ENCODE peak calls at places on chromosomes 4 and X, in four cellular contexts. Z, V, P and I are unnamed samples.

GRCh38 chr4:117874241-117874640 is 160.0 kb upstream of the NDST3 start:
- DNase-seq in Z (no peak), V (no peak), P (no peak), I (no peak)

GRCh38 chr4:38764292-38764691 is 18.5 kb downstream of the TLR10 start:
- DNase-seq in Z (no peak), V (no peak), P (no peak), I (no peak)

GRCh38 chr4:2924286-2924685 is 38.9 kb downstream of the NOP14 start:
- DNase-seq in Z (no peak), V (no peak), P (no peak), I (no peak)

GRCh38 chr4:146638801-146639351 is at the start of gene POU4F2:
- DNase-seq in Z (no peak), V (no peak), P (no peak), I (no peak)

GRCh38 chr4:154854362-154854761 is 73.3 kb downstream of the RBM46 start:
- DNase-seq in Z (no peak), V (no peak), P (no peak), I (no peak)

GRCh38 chr4:105050896-105051295 is 95.8 kb upstream of the TET2 start:
- DNase-seq in Z (no peak), V (no peak), P (no peak), I (no peak)

GRCh38 chr4:13865871-13866669 is 238.5 kb upstream of the BOD1L1 start:
- DNase-seq in Z (no peak), V (no peak), P (no peak), I (no peak)

GRCh38 chr4:55947254-55947882 is 1.4 kb upstream of the CEP135 start:
- DNase-seq in Z (no peak), V (peak; percentile 34), P (no peak), I (peak; percentile 23)

GRCh38 chr4:185933078-185933581 is 121.1 kb upstream of the SORBS2 start:
- DNase-seq in Z (no peak), V (no peak), P (no peak), I (no peak)

GRCh38 chr4:156137971-156138581 is 184.4 kb upstream of the CTSO start:
- DNase-seq in Z (peak; percentile 33), V (no peak), P (no peak), I (no peak)

GRCh38 chrX:84453351-84454246 is 48.7 kb downstream of the HDX start:
- DNase-seq in Z (no peak), V (no peak), P (no peak), I (no peak)

GRCh38 chrX:48083706-48084105 is 12.3 kb upstream of the ZNF630 start:
- DNase-seq in Z (no peak), V (no peak), P (no peak), I (no peak)

GRCh38 chr4:170122252-170122651 is 32.5 kb upstream of the AADAT start:
- DNase-seq in Z (no peak), V (no peak), P (no peak), I (no peak)

GRCh38 chrX:20623448-20623847 is 356.7 kb upstream of the RPS6KA3 start:
- DNase-seq in Z (no peak), V (no peak), P (no peak), I (no peak)

GRCh38 chr4:3643518-3644433 is 111.6 kb upstream of the LRPAP1 start:
- DNase-seq in Z (no peak), V (no peak), P (no peak), I (no peak)

GRCh38 chr4:15385515-15385914 is 42.3 kb upstream of the C1QTNF7 start:
- DNase-seq in Z (no peak), V (no peak), P (no peak), I (no peak)

GRCh38 chr4:38275331-38275821 is 315.2 kb downstream of the PTTG2 start:
- DNase-seq in Z (no peak), V (no peak), P (no peak), I (no peak)

GRCh38 chr4:88807499-88807898 is 109.9 kb upstream of the NAP1L5 start:
- DNase-seq in Z (no peak), V (no peak), P (no peak), I (no peak)

GRCh38 chr4:85406185-85406584 is 68.8 kb upstream of the ARHGAP24 start:
- DNase-seq in Z (no peak), V (no peak), P (no peak), I (no peak)

GRCh38 chr4:2258091-2259035 is 3.5 kb downstream of the MXD4 start:
- DNase-seq in Z (no peak), V (no peak), P (no peak), I (no peak)

GRCh38 chr4:620201-620600 is 5.2 kb upstream of the PDE6B start:
- DNase-seq in Z (no peak), V (no peak), P (no peak), I (no peak)

GRCh38 chr4:170723171-170723570 is 633.4 kb upstream of the AADAT start:
- DNase-seq in Z (no peak), V (no peak), P (no peak), I (no peak)

GRCh38 chr4:124711469-124712416 is 789 bp downstream of the ANKRD50 start:
- DNase-seq in Z (peak; percentile 28), V (peak; percentile 15), P (no peak), I (peak; percentile 16)

GRCh38 chrX:150831863-150832262 is 66.6 kb downstream of the CD99L2 start:
- DNase-seq in Z (no peak), V (no peak), P (no peak), I (no peak)

GRCh38 chr4:15238720-15239119 is 189.1 kb upstream of the C1QTNF7 start:
- DNase-seq in Z (peak; percentile 8), V (no peak), P (no peak), I (peak; percentile 29)